ENCODE peak calls at places on chromosomes 6 and 20, in nine cellular contexts. A is mesendoderm, M is upper lobe of right lung, T is H9, E is right atrium auricular region, F is left ventricle myocardium inferior, I is suprapubic skin, Q is uterus, O is tibial nerve. Y is an unnamed sample.
A peak's percentile ranks its signal among the peaks of the same experiment; 100 is the strongest.

GRCh38 chr6:20230720-20231119 is 18.5 kb upstream of the MBOAT1 start:
- DNase-seq in A (no peak), M (no peak), T (no peak), E (no peak), F (no peak), I (no peak), Q (no peak), O (no peak), Y (no peak)

GRCh38 chr6:43331876-43332275 is 23.2 kb upstream of the CRIP3 start:
- DNase-seq in A (no peak), M (no peak), T (no peak), E (no peak), F (no peak), I (no peak), Q (no peak), O (no peak), Y (no peak)

GRCh38 chr6:39223535-39223934 is 5.7 kb downstream of the KCNK5 start:
- DNase-seq in A (no peak), M (no peak), T (peak; percentile 12), E (no peak), F (no peak), I (no peak), Q (no peak), O (no peak), Y (no peak)

GRCh38 chr6:98764378-98764911 is 69.9 kb upstream of the POU3F2 start:
- DNase-seq in A (no peak), M (no peak), T (no peak), E (no peak), F (no peak), I (no peak), Q (no peak), O (no peak), Y (no peak)

GRCh38 chr6:152221806-152222628 is 414.5 kb downstream of the ESR1 start:
- DNase-seq in A (no peak), M (no peak), T (peak; percentile 71), E (no peak), F (no peak), I (no peak), Q (no peak), O (no peak), Y (no peak)

GRCh38 chr20:43043887-43044286 is 145.8 kb downstream of the PTPRT start:
- DNase-seq in A (peak; percentile 22), M (no peak), T (peak; percentile 33), E (no peak), F (no peak), I (no peak), Q (no peak), O (no peak), Y (no peak)

GRCh38 chr6:89244237-89244985 is 27.3 kb upstream of the GABRR1 start:
- DNase-seq in A (no peak), M (no peak), T (no peak), E (no peak), F (no peak), I (no peak), Q (no peak), O (no peak), Y (peak; percentile 75)

GRCh38 chr6:7214400-7214940 is 98.5 kb downstream of the SSR1 start:
- DNase-seq in A (no peak), M (no peak), T (no peak), E (peak; percentile 30), F (no peak), I (no peak), Q (no peak), O (no peak), Y (no peak)

GRCh38 chr20:7540923-7541322 is 399.3 kb downstream of the HAO1 start:
- DNase-seq in A (no peak), M (no peak), T (no peak), E (no peak), F (no peak), I (no peak), Q (no peak), O (no peak), Y (no peak)

DNA sequence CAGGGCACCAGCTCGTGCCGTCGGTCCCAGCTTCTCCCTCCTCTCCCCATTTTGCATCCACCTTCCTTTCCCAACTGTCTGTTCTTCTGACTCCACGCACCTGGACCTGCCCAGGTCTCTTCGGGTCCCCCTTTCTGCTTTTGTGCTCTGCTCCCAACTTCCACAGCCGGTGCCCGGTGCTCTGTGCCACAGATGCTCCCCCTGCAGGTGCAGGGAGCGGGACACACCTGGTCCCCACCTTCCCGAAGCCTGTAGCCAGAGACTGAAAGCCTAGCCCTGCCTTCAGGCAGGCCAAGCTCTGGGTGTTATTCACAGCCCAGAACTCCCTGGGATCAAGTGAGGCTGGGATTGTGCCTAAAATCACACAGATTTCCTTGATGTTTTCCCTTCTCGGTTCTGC is 24.6 kb upstream of the BMP7 start:
- DNase-seq in A (peak; percentile 26), M (no peak), T (peak; percentile 69), E (no peak), F (no peak), I (no peak), Q (no peak), O (no peak), Y (no peak)
- H3K27me3 ChIP-seq in A (no peaks in the 10 kb centered on the region), M (peaks cover 12% of the 10 kb centered on the region), T (no peaks in the 10 kb centered on the region), E (no peaks in the 10 kb centered on the region), F (peaks cover 84% of the 10 kb centered on the region), I (peaks cover 32% of the 10 kb centered on the region), Q (no peaks in the 10 kb centered on the region), O (no peaks in the 10 kb centered on the region), Y (peaks cover 27% of the 10 kb centered on the region)

GRCh38 chr6:64289946-64290345 is 654.3 kb downstream of the PHF3 start:
- DNase-seq in A (no peak), M (no peak), T (no peak), E (no peak), F (no peak), I (no peak), Q (no peak), O (no peak), Y (no peak)

GRCh38 chr6:64290867-64291266 is 655.3 kb downstream of the PHF3 start:
- DNase-seq in A (no peak), M (no peak), T (no peak), E (no peak), F (no peak), I (no peak), Q (no peak), O (no peak), Y (no peak)

GRCh38 chr6:64293298-64293697 is 657.7 kb downstream of the PHF3 start:
- DNase-seq in A (no peak), M (no peak), T (no peak), E (no peak), F (no peak), I (no peak), Q (no peak), O (no peak), Y (no peak)

GRCh38 chr6:64299176-64299575 is 663.6 kb downstream of the PHF3 start:
- DNase-seq in A (no peak), M (no peak), T (no peak), E (no peak), F (no peak), I (no peak), Q (no peak), O (no peak), Y (no peak)

DNA sequence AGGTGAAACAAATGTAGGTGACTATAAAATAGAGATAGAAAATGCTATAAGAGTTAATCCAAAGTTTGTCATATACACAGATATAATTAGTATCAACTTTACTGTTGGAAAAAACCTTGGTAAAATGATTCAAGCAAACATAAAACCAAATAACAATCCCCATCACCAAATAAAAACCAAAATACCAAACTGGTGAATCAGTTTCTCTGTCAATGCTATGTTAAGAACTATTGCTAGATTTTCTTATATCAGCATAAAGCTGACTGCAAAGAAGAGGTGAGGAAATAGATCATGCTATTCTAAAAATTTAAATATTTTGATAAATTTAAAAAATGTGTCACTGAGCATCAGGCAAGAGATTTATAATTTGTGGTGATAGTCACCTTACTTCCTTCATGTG is 658.4 kb downstream of the PHF3 start:
- DNase-seq in A (no peak), M (no peak), T (no peak), E (no peak), F (no peak), I (no peak), Q (no peak), O (no peak), Y (no peak)
- H3K27ac ChIP-seq in A (no peak overlapping the region), M (no peak overlapping the region), T (no peak overlapping the region), E (no peak overlapping the region), F (no peak overlapping the region), I (no peak overlapping the region), Q (no peak overlapping the region), O (no peak overlapping the region), Y (no peak overlapping the region)

DNA sequence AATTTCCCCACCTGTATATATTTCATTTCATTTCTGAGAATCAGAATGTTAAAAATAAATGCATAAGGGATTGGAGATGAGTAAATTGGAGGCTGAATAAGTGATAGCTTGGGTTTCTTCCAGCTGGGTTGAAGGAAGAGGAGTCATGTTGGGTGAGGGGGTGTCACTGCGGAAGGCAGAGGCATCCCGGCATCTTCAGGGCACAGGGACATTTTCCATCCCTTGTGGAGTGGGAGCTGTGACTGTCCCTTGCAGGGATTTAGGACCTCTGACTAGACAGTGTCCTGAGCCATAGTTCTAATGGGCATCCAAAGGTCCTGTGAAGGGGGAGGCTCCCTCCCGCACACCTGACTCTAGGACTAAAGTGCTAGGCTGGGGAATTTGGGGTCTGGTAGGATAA is 2.1 kb downstream of the MCHR2 start:
- DNase-seq in A (no peak), M (no peak), T (no peak), E (no peak), F (no peak), I (no peak), Q (no peak), O (no peak), Y (no peak)
- H3K27me3 ChIP-seq in A (peaks cover 23% of the 10 kb centered on the region), M (peaks cover 38% of the 10 kb centered on the region), T (peaks cover 14% of the 10 kb centered on the region), E (peaks cover 9% of the 10 kb centered on the region), F (peaks cover 64% of the 10 kb centered on the region), I (peaks cover 37% of the 10 kb centered on the region), Q (no peaks in the 10 kb centered on the region), O (peaks cover 43% of the 10 kb centered on the region), Y (no peaks in the 10 kb centered on the region)

DNA sequence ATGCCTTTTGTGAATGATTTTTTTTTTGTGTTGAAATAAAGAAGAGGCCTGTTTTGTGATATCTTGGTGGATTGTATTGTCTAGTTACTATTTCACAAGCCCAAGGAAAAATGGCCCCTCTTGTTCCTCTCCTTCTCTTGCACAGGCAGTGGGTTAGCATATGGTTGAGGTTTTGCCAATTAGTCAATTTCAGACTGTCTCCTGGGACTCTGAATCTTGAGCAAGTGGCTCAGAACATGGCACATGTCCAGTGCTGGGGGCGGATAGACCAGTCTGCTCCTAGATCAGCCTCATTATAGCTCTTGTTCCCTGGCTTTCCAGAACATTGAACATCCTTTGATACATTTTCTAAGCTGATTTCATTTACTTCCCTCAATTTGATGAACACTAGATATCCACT is 589.2 kb downstream of the PHF3 start:
- DNase-seq in A (no peak), M (no peak), T (no peak), E (no peak), F (peak; percentile 46), I (no peak), Q (no peak), O (peak; percentile 15), Y (no peak)
- H3K27ac ChIP-seq in A (no peak overlapping the region), M (no peak overlapping the region), T (no peak overlapping the region), E (no peak overlapping the region), F (no peak overlapping the region), I (no peak overlapping the region), Q (no peak overlapping the region), O (no peak overlapping the region), Y (no peak overlapping the region)